ENCODE peak calls at places on chromosomes 13 and 19, in eight cellular contexts. P, I, O, T, J, Z, V and G are unnamed samples.

GRCh38 chr13:48574036-48574796 is 41.3 kb upstream of the RCBTB2 start:
- DNase-seq in P (no peak), I (no peak), O (no peak), T (no peak), J (no peak), Z (no peak), V (no peak), G (no peak)

GRCh38 chr13:41056996-41057711 is 4.2 kb upstream of the WBP4 start:
- DNase-seq in P (no peak), I (no peak), O (no peak), T (no peak), J (no peak), Z (no peak), V (no peak), G (no peak)

GRCh38 chr19:40433391-40434216 is 7.8 kb upstream of the SERTAD1 start:
- DNase-seq in P (peak), I (peak), O (peak), T (peak), J (peak), Z (peak), V (peak), G (peak)

GRCh38 chr13:51158365-51158764 is 47.3 kb upstream of the C13orf42 start:
- DNase-seq in P (no peak), I (no peak), O (no peak), T (no peak), J (no peak), Z (no peak), V (no peak), G (no peak)

GRCh38 chr19:51119089-51119488 is 5.6 kb upstream of the SIGLEC9 start:
- DNase-seq in P (no peak), I (no peak), O (no peak), T (no peak), J (no peak), Z (no peak), V (no peak), G (no peak)

GRCh38 chr19:37903096-37903495 is 3.3 kb downstream of the WDR87 start:
- DNase-seq in P (no peak), I (no peak), O (no peak), T (no peak), J (no peak), Z (no peak), V (no peak), G (no peak)

GRCh38 chr13:45607931-45608330 is 7.6 kb downstream of the ERICH6B start:
- DNase-seq in P (no peak), I (no peak), O (no peak), T (no peak), J (no peak), Z (no peak), V (no peak), G (no peak)

GRCh38 chr13:111074826-111075225 is 40.3 kb upstream of the ARHGEF7 start:
- DNase-seq in P (no peak), I (no peak), O (no peak), T (no peak), J (no peak), Z (no peak), V (no peak), G (no peak)

GRCh38 chr19:38683393-38684077 is 36.1 kb downstream of the ACTN4 start:
- DNase-seq in P (peak), I (no peak), O (peak), T (peak), J (peak), Z (peak), V (peak), G (no peak)

GRCh38 chr13:97548736-97549135 is 114.8 kb downstream of the RAP2A start:
- DNase-seq in P (no peak), I (no peak), O (no peak), T (no peak), J (no peak), Z (no peak), V (no peak), G (no peak)

GRCh38 chr19:12639901-12640613 is 26.5 kb downstream of the MAN2B1 start:
- DNase-seq in P (peak), I (peak), O (peak), T (peak), J (peak), Z (peak), V (peak), G (peak)

GRCh38 chr19:54523403-54523802 is 20.8 kb downstream of the LAIR2 start:
- DNase-seq in P (no peak), I (no peak), O (no peak), T (peak), J (no peak), Z (peak), V (no peak), G (no peak)

GRCh38 chr19:384801-385169 is 24.2 kb downstream of the C2CD4C start:
- DNase-seq in P (no peak), I (no peak), O (no peak), T (peak), J (no peak), Z (no peak), V (no peak), G (no peak)